ENCODE peak calls at places on chromosome 1, in four cellular contexts. S is upper lobe of right lung, N is activated T-cell treated with anti-CD3 and anti-CD28 coated beads for 24 hours, G is choroid plexus epithelial cell. C is an unnamed sample.

GRCh38 chr1:32303358-32303757 is 11.5 kb downstream of the HDAC1 start:
- DNase-seq in S (no peak), G (no peak), N (no peak), C (no peak)

GRCh38 chr1:232033285-232033684 is 406.7 kb downstream of the DISC1 start:
- DNase-seq in G (no peak), N (no peak), S (no peak), C (no peak)

GRCh38 chr1:236018885-236019453 is 45.9 kb downstream of the NID1 start:
- DNase-seq in G (peak), S (no peak), N (no peak), C (no peak)

GRCh38 chr1:62685431-62685859 is 2.7 kb downstream of the DOCK7 start:
- DNase-seq in S (no peak), N (no peak), G (peak), C (no peak)

GRCh38 chr1:83090195-83090594 is 908.7 kb downstream of the TTLL7 start:
- DNase-seq in N (no peak), S (no peak), G (peak), C (no peak)

GRCh38 chr1:4703646-4704045 is 49.2 kb downstream of the AJAP1 start:
- DNase-seq in S (no peak), G (no peak), N (no peak), C (no peak)

GRCh38 chr1:217493290-217493689 is 137.6 kb downstream of the GPATCH2 start:
- DNase-seq in N (no peak), G (peak), S (no peak), C (no peak)

GRCh38 chr1:116297495-116298212 is 75.4 kb upstream of the ATP1A1 start:
- DNase-seq in N (no peak), G (no peak), S (no peak), C (no peak)

GRCh38 chr1:241934181-241934815 is 23.3 kb upstream of the BECN2 start:
- DNase-seq in G (peak), S (no peak), N (no peak), C (peak)

GRCh38 chr1:116457944-116458343 is 84.9 kb downstream of the ATP1A1 start:
- DNase-seq in G (no peak), N (no peak), S (no peak), C (no peak)

GRCh38 chr1:65090406-65090805 is 57.6 kb upstream of the AK4 start:
- DNase-seq in S (no peak), G (no peak), N (no peak), C (no peak)

GRCh38 chr1:180623579-180624347 is 8.1 kb upstream of the XPR1 start:
- DNase-seq in G (peak), N (no peak), S (no peak), C (no peak)

GRCh38 chr1:192879416-192879815 is 70.6 kb downstream of the RGS2 start:
- DNase-seq in N (no peak), S (no peak), G (peak), C (no peak)

GRCh38 chr1:225378880-225379279 is 49.0 kb downstream of the LBR start:
- DNase-seq in N (no peak), G (peak), S (no peak), C (peak)

GRCh38 chr1:61952675-61953074 is 210.4 kb downstream of the PATJ start:
- DNase-seq in S (no peak), G (no peak), N (no peak), C (no peak)

GRCh38 chr1:31955917-31956736 is 18.0 kb upstream of the PTP4A2 start:
- DNase-seq in N (peak), S (peak), G (peak), C (no peak)

GRCh38 chr1:169484107-169484506 is 1.6 kb downstream of the SLC19A2 start:
- DNase-seq in N (no peak), G (no peak), S (no peak), C (no peak)

GRCh38 chr1:177873238-177873637 is 96.6 kb downstream of the SEC16B start:
- DNase-seq in S (no peak), N (no peak), G (peak), C (no peak)

GRCh38 chr1:25991937-25992688 is 5.8 kb downstream of the PAFAH2 start:
- DNase-seq in N (no peak), G (peak), S (no peak), C (no peak)

GRCh38 chr1:182102042-182102416 is 40.5 kb upstream of the ZNF648 start:
- DNase-seq in G (no peak), S (no peak), N (no peak), C (no peak)

GRCh38 chr1:31943546-31944184 is 5.5 kb upstream of the PTP4A2 start:
- DNase-seq in G (no peak), S (no peak), N (no peak), C (no peak)

GRCh38 chr1:110060034-110060661 is 10.3 kb downstream of the ALX3 start:
- DNase-seq in G (peak), S (peak), N (peak), C (peak)

GRCh38 chr1:206579747-206580437 is 32.4 kb downstream of the EIF2D start:
- DNase-seq in S (peak), N (peak), G (no peak), C (no peak)

GRCh38 chr1:178143730-178144343 is 49.9 kb downstream of the RASAL2 start:
- DNase-seq in G (peak), N (no peak), S (no peak), C (no peak)

GRCh38 chr1:145963218-145964019 is 956 bp downstream of the ANKRD34A start:
- DNase-seq in N (no peak), S (no peak), G (peak), C (no peak)

GRCh38 chr1:118999348-119000071 is 11.4 kb upstream of the TBX15 start:
- DNase-seq in N (no peak), S (no peak), G (no peak), C (no peak)

GRCh38 chr1:114208106-114208505 is 54.4 kb upstream of the SYT6 start:
- DNase-seq in S (no peak), G (no peak), N (no peak), C (no peak)

GRCh38 chr1:79457825-79458224 is 451.3 kb upstream of the ADGRL4 start:
- DNase-seq in S (no peak), G (no peak), N (no peak), C (no peak)

GRCh38 chr1:15218287-15219279 is 28.4 kb upstream of the FHAD1 start:
- DNase-seq in N (no peak), S (peak), G (peak), C (peak)

GRCh38 chr1:229364216-229365065 is 21.6 kb upstream of the CCSAP start:
- DNase-seq in G (no peak), N (no peak), S (no peak), C (no peak)

GRCh38 chr1:223531742-223532341 is 133.7 kb downstream of the CAPN8 start:
- DNase-seq in S (peak), G (peak), N (peak), C (peak)

GRCh38 chr1:238681021-238681420 is 705.3 kb upstream of the CHRM3 start:
- DNase-seq in G (peak), N (no peak), S (no peak), C (no peak)

C was measured in pancreas.